ENCODE peak calls at places on chromosomes 7 and 10, in nine cellular contexts. One of them, this sample, is unnamed.

GRCh38 chr7:72751978-72752377 is 76.0 kb downstream of the TYW1B start:
- DNase-seq in left ventricle myocardium inferior: no peak
- DNase-seq in dorsolateral prefrontal cortex: no peak
- DNase-seq in aorta: no peak
- DNase-seq in GM23338: peak
- DNase-seq in IMR-90: no peak
- DNase-seq in fibroblast of lung: no peak
- DNase-seq in suprapubic skin: no peak
- DNase-seq in stomach: no peak
- DNase-seq in this sample: no peak

GRCh38 chr7:27303021-27303420 is 60.4 kb downstream of the EVX1 start:
- DNase-seq in IMR-90: no peak
- DNase-seq in suprapubic skin: no peak
- DNase-seq in stomach: no peak
- DNase-seq in left ventricle myocardium inferior: no peak
- DNase-seq in aorta: peak
- DNase-seq in dorsolateral prefrontal cortex: no peak
- DNase-seq in GM23338: no peak
- DNase-seq in fibroblast of lung: no peak
- DNase-seq in this sample: peak

GRCh38 chr10:5534051-5534821 is 9.5 kb downstream of the CALML3 start:
- DNase-seq in aorta: peak
- DNase-seq in IMR-90: no peak
- DNase-seq in dorsolateral prefrontal cortex: no peak
- DNase-seq in suprapubic skin: peak
- DNase-seq in GM23338: no peak
- DNase-seq in left ventricle myocardium inferior: no peak
- DNase-seq in stomach: peak
- DNase-seq in fibroblast of lung: peak
- DNase-seq in this sample: no peak

GRCh38 chr10:61791216-61791615 is 110.3 kb upstream of the ARID5B start:
- DNase-seq in stomach: no peak
- DNase-seq in left ventricle myocardium inferior: no peak
- DNase-seq in aorta: no peak
- DNase-seq in fibroblast of lung: peak
- DNase-seq in suprapubic skin: no peak
- DNase-seq in dorsolateral prefrontal cortex: no peak
- DNase-seq in GM23338: no peak
- DNase-seq in IMR-90: peak
- DNase-seq in this sample: no peak

GRCh38 chr7:21256310-21256877 is 171.5 kb upstream of the SP4 start:
- DNase-seq in suprapubic skin: no peak
- DNase-seq in stomach: no peak
- DNase-seq in dorsolateral prefrontal cortex: no peak
- DNase-seq in left ventricle myocardium inferior: no peak
- DNase-seq in fibroblast of lung: peak
- DNase-seq in GM23338: peak
- DNase-seq in aorta: no peak
- DNase-seq in IMR-90: peak
- DNase-seq in this sample: no peak

GRCh38 chr7:27947581-27948278 is 207.8 kb downstream of the TAX1BP1 start:
- DNase-seq in aorta: no peak
- DNase-seq in dorsolateral prefrontal cortex: no peak
- DNase-seq in IMR-90: peak
- DNase-seq in left ventricle myocardium inferior: no peak
- DNase-seq in stomach: no peak
- DNase-seq in suprapubic skin: no peak
- DNase-seq in GM23338: no peak
- DNase-seq in fibroblast of lung: peak
- DNase-seq in this sample: no peak

GRCh38 chr10:68992721-68993440 is 4.3 kb downstream of the KIFBP start:
- DNase-seq in aorta: peak
- DNase-seq in dorsolateral prefrontal cortex: no peak
- DNase-seq in left ventricle myocardium inferior: peak
- DNase-seq in GM23338: no peak
- DNase-seq in IMR-90: peak
- DNase-seq in stomach: peak
- DNase-seq in suprapubic skin: no peak
- DNase-seq in fibroblast of lung: peak
- DNase-seq in this sample: peak

GRCh38 chr7:99409814-99410213 is 1.0 kb downstream of the BUD31 start:
- DNase-seq in fibroblast of lung: no peak
- DNase-seq in GM23338: no peak
- DNase-seq in suprapubic skin: no peak
- DNase-seq in left ventricle myocardium inferior: no peak
- DNase-seq in IMR-90: no peak
- DNase-seq in stomach: no peak
- DNase-seq in aorta: no peak
- DNase-seq in dorsolateral prefrontal cortex: no peak
- DNase-seq in this sample: no peak

GRCh38 chr10:118926018-118926417 is 103.5 kb upstream of the NANOS1 start:
- DNase-seq in GM23338: no peak
- DNase-seq in IMR-90: no peak
- DNase-seq in suprapubic skin: no peak
- DNase-seq in fibroblast of lung: no peak
- DNase-seq in aorta: no peak
- DNase-seq in dorsolateral prefrontal cortex: no peak
- DNase-seq in stomach: no peak
- DNase-seq in left ventricle myocardium inferior: no peak
- DNase-seq in this sample: no peak

GRCh38 chr7:70614237-70614984 is 517.5 kb upstream of the GALNT17 start:
- DNase-seq in IMR-90: peak
- DNase-seq in left ventricle myocardium inferior: peak
- DNase-seq in aorta: peak
- DNase-seq in suprapubic skin: peak
- DNase-seq in GM23338: peak
- DNase-seq in dorsolateral prefrontal cortex: peak
- DNase-seq in fibroblast of lung: peak
- DNase-seq in stomach: peak
- DNase-seq in this sample: no peak

GRCh38 chr7:30263090-30263710 is 21.2 kb upstream of the ZNRF2 start:
- DNase-seq in stomach: no peak
- DNase-seq in aorta: no peak
- DNase-seq in left ventricle myocardium inferior: no peak
- DNase-seq in fibroblast of lung: no peak
- DNase-seq in IMR-90: no peak
- DNase-seq in suprapubic skin: no peak
- DNase-seq in dorsolateral prefrontal cortex: no peak
- DNase-seq in GM23338: no peak
- DNase-seq in this sample: no peak

GRCh38 chr10:121615862-121616261 is 17.6 kb upstream of the FGFR2 start:
- DNase-seq in suprapubic skin: no peak
- DNase-seq in fibroblast of lung: no peak
- DNase-seq in aorta: no peak
- DNase-seq in left ventricle myocardium inferior: no peak
- DNase-seq in stomach: no peak
- DNase-seq in dorsolateral prefrontal cortex: no peak
- DNase-seq in IMR-90: no peak
- DNase-seq in GM23338: no peak
- DNase-seq in this sample: no peak

GRCh38 chr10:132439424-132440163 is 42.6 kb downstream of the PWWP2B start:
- DNase-seq in dorsolateral prefrontal cortex: no peak
- DNase-seq in suprapubic skin: no peak
- DNase-seq in GM23338: no peak
- DNase-seq in IMR-90: no peak
- DNase-seq in stomach: no peak
- DNase-seq in aorta: no peak
- DNase-seq in left ventricle myocardium inferior: no peak
- DNase-seq in fibroblast of lung: no peak
- DNase-seq in this sample: no peak

GRCh38 chr7:120337308-120337907 is 64.4 kb downstream of the KCND2 start:
- DNase-seq in dorsolateral prefrontal cortex: no peak
- DNase-seq in aorta: no peak
- DNase-seq in suprapubic skin: no peak
- DNase-seq in stomach: no peak
- DNase-seq in fibroblast of lung: peak
- DNase-seq in left ventricle myocardium inferior: no peak
- DNase-seq in IMR-90: peak
- DNase-seq in GM23338: peak
- DNase-seq in this sample: no peak

GRCh38 chr10:75111367-75111905 is at the start of gene SAMD8:
- DNase-seq in left ventricle myocardium inferior: peak
- DNase-seq in fibroblast of lung: peak
- DNase-seq in GM23338: peak
- DNase-seq in aorta: peak
- DNase-seq in suprapubic skin: peak
- DNase-seq in dorsolateral prefrontal cortex: peak
- DNase-seq in stomach: peak
- DNase-seq in IMR-90: peak
- DNase-seq in this sample: peak

GRCh38 chr10:60207894-60208293 is 181.8 kb downstream of the ANK3 start:
- DNase-seq in IMR-90: no peak
- DNase-seq in fibroblast of lung: no peak
- DNase-seq in dorsolateral prefrontal cortex: no peak
- DNase-seq in stomach: no peak
- DNase-seq in suprapubic skin: no peak
- DNase-seq in GM23338: no peak
- DNase-seq in left ventricle myocardium inferior: no peak
- DNase-seq in aorta: no peak
- DNase-seq in this sample: no peak

GRCh38 chr7:98168181-98168903 is 42.9 kb upstream of the BHLHA15 start:
- DNase-seq in stomach: peak
- DNase-seq in fibroblast of lung: peak
- DNase-seq in left ventricle myocardium inferior: no peak
- DNase-seq in aorta: peak
- DNase-seq in suprapubic skin: no peak
- DNase-seq in IMR-90: peak
- DNase-seq in dorsolateral prefrontal cortex: peak
- DNase-seq in GM23338: peak
- DNase-seq in this sample: peak

GRCh38 chr7:76280408-76280807 is 22.1 kb upstream of the HSPB1 start:
- DNase-seq in fibroblast of lung: no peak
- DNase-seq in IMR-90: no peak
- DNase-seq in dorsolateral prefrontal cortex: no peak
- DNase-seq in stomach: no peak
- DNase-seq in left ventricle myocardium inferior: no peak
- DNase-seq in suprapubic skin: no peak
- DNase-seq in aorta: no peak
- DNase-seq in GM23338: peak
- DNase-seq in this sample: no peak

GRCh38 chr10:125721035-125721434 is 1.5 kb downstream of the EDRF1 start:
- DNase-seq in dorsolateral prefrontal cortex: no peak
- DNase-seq in fibroblast of lung: no peak
- DNase-seq in left ventricle myocardium inferior: no peak
- DNase-seq in GM23338: no peak
- DNase-seq in aorta: no peak
- DNase-seq in IMR-90: no peak
- DNase-seq in suprapubic skin: no peak
- DNase-seq in stomach: no peak
- DNase-seq in this sample: no peak

GRCh38 chr10:130513686-130514476 is 377.7 kb downstream of the GLRX3 start:
- DNase-seq in stomach: no peak
- DNase-seq in fibroblast of lung: no peak
- DNase-seq in IMR-90: no peak
- DNase-seq in aorta: no peak
- DNase-seq in GM23338: no peak
- DNase-seq in dorsolateral prefrontal cortex: no peak
- DNase-seq in suprapubic skin: no peak
- DNase-seq in left ventricle myocardium inferior: no peak
- DNase-seq in this sample: no peak

GRCh38 chr7:45088821-45089313 is at the start of gene NACAD:
- DNase-seq in fibroblast of lung: peak
- DNase-seq in IMR-90: peak
- DNase-seq in dorsolateral prefrontal cortex: peak
- DNase-seq in aorta: no peak
- DNase-seq in stomach: peak
- DNase-seq in suprapubic skin: peak
- DNase-seq in left ventricle myocardium inferior: peak
- DNase-seq in GM23338: peak
- DNase-seq in this sample: no peak
- H3K27ac ChIP-seq in fibroblast of lung: no peak
- H3K27ac ChIP-seq in IMR-90: no peak
- H3K27ac ChIP-seq in dorsolateral prefrontal cortex: peak
- H3K27ac ChIP-seq in aorta: peak
- H3K27ac ChIP-seq in stomach: peak
- H3K27ac ChIP-seq in suprapubic skin: peak
- H3K27ac ChIP-seq in left ventricle myocardium inferior: peak
- H3K27ac ChIP-seq in GM23338: no peak
- H3K27ac ChIP-seq in this sample: no peak

GRCh38 chr10:11871470-11871869 is 48.3 kb downstream of the PROSER2 start:
- DNase-seq in stomach: no peak
- DNase-seq in GM23338: no peak
- DNase-seq in IMR-90: peak
- DNase-seq in fibroblast of lung: peak
- DNase-seq in suprapubic skin: no peak
- DNase-seq in dorsolateral prefrontal cortex: no peak
- DNase-seq in aorta: no peak
- DNase-seq in left ventricle myocardium inferior: no peak
- DNase-seq in this sample: no peak
- H3K27ac ChIP-seq in stomach: no peak
- H3K27ac ChIP-seq in GM23338: no peak
- H3K27ac ChIP-seq in IMR-90: no peak
- H3K27ac ChIP-seq in fibroblast of lung: no peak
- H3K27ac ChIP-seq in suprapubic skin: no peak
- H3K27ac ChIP-seq in dorsolateral prefrontal cortex: no peak
- H3K27ac ChIP-seq in aorta: no peak
- H3K27ac ChIP-seq in left ventricle myocardium inferior: peak
- H3K27ac ChIP-seq in this sample: peak

DNA sequence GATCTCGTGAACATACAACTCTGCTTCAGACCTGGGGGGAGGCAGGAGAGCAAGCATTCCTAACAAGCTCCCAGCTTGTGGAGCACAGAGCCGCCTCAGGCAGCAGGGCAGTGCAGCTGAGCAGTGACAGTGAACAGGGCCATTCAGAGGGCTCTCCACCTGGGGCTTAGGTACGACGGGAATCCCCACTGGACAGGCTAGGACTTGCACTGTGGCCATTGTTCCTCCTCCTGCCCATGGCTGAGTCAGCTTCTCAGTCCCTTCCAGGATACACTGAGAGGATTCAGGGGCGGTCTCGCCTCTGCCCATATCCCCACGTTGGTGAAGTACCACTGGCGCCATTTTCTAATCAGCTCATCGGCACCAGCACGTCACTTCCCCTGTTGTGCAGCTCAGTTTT is 71.1 kb downstream of the FIGNL1 start:
- DNase-seq in stomach: no peak
- DNase-seq in aorta: no peak
- DNase-seq in IMR-90: no peak
- DNase-seq in fibroblast of lung: no peak
- DNase-seq in left ventricle myocardium inferior: no peak
- DNase-seq in suprapubic skin: no peak
- DNase-seq in GM23338: peak
- DNase-seq in dorsolateral prefrontal cortex: no peak
- DNase-seq in this sample: peak
- H3K27ac ChIP-seq in stomach: no peak
- H3K27ac ChIP-seq in aorta: no peak
- H3K27ac ChIP-seq in IMR-90: no peak
- H3K27ac ChIP-seq in fibroblast of lung: no peak
- H3K27ac ChIP-seq in left ventricle myocardium inferior: no peak
- H3K27ac ChIP-seq in suprapubic skin: no peak
- H3K27ac ChIP-seq in GM23338: peak
- H3K27ac ChIP-seq in dorsolateral prefrontal cortex: no peak
- H3K27ac ChIP-seq in this sample: no peak

DNA sequence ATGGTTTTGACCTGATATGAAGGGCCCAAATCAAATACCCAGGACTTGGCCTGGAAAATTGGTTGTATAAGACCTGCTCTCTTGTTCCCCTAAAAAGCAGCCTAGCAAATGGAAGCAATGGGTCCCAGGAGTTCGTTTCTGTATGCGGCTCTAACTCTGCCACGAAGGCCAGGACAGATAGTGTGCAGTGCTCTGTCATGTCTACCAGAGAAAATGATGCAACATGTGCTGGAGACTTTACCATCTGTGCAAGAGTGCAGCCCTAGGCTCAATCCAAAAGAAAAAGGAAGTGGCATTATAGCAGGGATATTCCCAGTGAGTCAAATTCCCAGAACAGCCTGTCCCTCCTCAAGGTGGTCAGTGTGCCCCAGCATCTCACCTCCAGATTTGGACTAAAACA is 311.4 kb downstream of the RNLS start:
- DNase-seq in suprapubic skin: no peak
- DNase-seq in GM23338: no peak
- DNase-seq in stomach: no peak
- DNase-seq in left ventricle myocardium inferior: no peak
- DNase-seq in aorta: no peak
- DNase-seq in dorsolateral prefrontal cortex: no peak
- DNase-seq in IMR-90: peak
- DNase-seq in fibroblast of lung: peak
- DNase-seq in this sample: no peak
- H3K27ac ChIP-seq in suprapubic skin: peak
- H3K27ac ChIP-seq in GM23338: no peak
- H3K27ac ChIP-seq in stomach: no peak
- H3K27ac ChIP-seq in left ventricle myocardium inferior: peak
- H3K27ac ChIP-seq in aorta: no peak
- H3K27ac ChIP-seq in dorsolateral prefrontal cortex: no peak
- H3K27ac ChIP-seq in IMR-90: no peak
- H3K27ac ChIP-seq in fibroblast of lung: no peak
- H3K27ac ChIP-seq in this sample: peak

This sample was measured in epithelial cell of prostate.